ENCODE peak calls at places on chromosomes 3 and 15, in ten cellular contexts. K is uterus; G is tibial nerve; O is SK-N-SH; E is A549; R is adrenal gland; B is H9; L is stomach; Y is CD8-positive, alpha-beta T cell; C is cardiac muscle cell. N is an unnamed sample. For H3K4me1, the result is how much of the 10 kb centered on the place peaks cover.

GRCh38 chr3:139312959-139313358 is 30.9 kb upstream of the MRPS22 start:
- DNase-seq in K (no peak), G (no peak), O (no peak), E (peak), R (no peak), B (no peak), L (no peak), Y (no peak), C (no peak), N (no peak)

GRCh38 chr3:155963557-155963956 is 93.1 kb downstream of the GMPS start:
- DNase-seq in K (no peak), G (no peak), O (no peak), E (no peak), R (no peak), B (no peak), L (no peak), Y (no peak), C (no peak), N (no peak)

GRCh38 chr15:90227336-90227735 is 6.4 kb downstream of the CIB1 start:
- DNase-seq in K (no peak), G (no peak), O (no peak), E (no peak), R (no peak), B (no peak), L (no peak), Y (no peak), C (no peak), N (no peak)

GRCh38 chr3:137020315-137020714 is 62.5 kb downstream of the IL20RB start:
- DNase-seq in K (no peak), G (no peak), O (no peak), E (no peak), R (no peak), B (no peak), L (no peak), Y (no peak), C (no peak), N (no peak)

GRCh38 chr3:108031893-108032292 is 58.9 kb downstream of the CD47 start:
- DNase-seq in K (no peak), G (no peak), O (no peak), E (peak), R (no peak), B (no peak), L (no peak), Y (no peak), C (no peak), N (no peak)

GRCh38 chr3:31919528-31919927 is 61.5 kb downstream of the OSBPL10 start:
- DNase-seq in K (no peak), G (no peak), O (no peak), E (no peak), R (no peak), B (no peak), L (no peak), Y (no peak), C (no peak), N (no peak)

GRCh38 chr15:68730491-68731317 is 90.0 kb downstream of the ANP32A start:
- DNase-seq in K (peak), G (no peak), O (peak), E (peak), R (peak), B (peak), L (peak), Y (peak), C (peak), N (peak)

GRCh38 chr15:99925661-99926461 is 192.6 kb upstream of the LYSMD4 start:
- DNase-seq in K (peak), G (peak), O (peak), E (peak), R (peak), B (peak), L (peak), Y (peak), C (peak), N (no peak)

GRCh38 chr3:54046677-54047214 is 75.6 kb upstream of the CACNA2D3 start:
- DNase-seq in K (no peak), G (no peak), O (peak), E (peak), R (peak), B (no peak), L (peak), Y (no peak), C (no peak), N (peak)

GRCh38 chr15:96346409-96346808 is 15.9 kb downstream of the NR2F2 start:
- DNase-seq in K (no peak), G (no peak), O (no peak), E (no peak), R (no peak), B (no peak), L (no peak), Y (no peak), C (no peak), N (no peak)

GRCh38 chr3:61663728-61664492 is 102.5 kb downstream of the PTPRG start:
- DNase-seq in K (no peak), G (no peak), O (peak), E (peak), R (no peak), B (peak), L (no peak), Y (no peak), C (no peak), N (no peak)

GRCh38 chr3:141393151-141394076 is 25.1 kb downstream of the ZBTB38 start:
- DNase-seq in K (no peak), G (no peak), O (peak), E (peak), R (peak), B (peak), L (no peak), Y (no peak), C (no peak), N (peak)

GRCh38 chr3:148896062-148896461 is 31.0 kb downstream of the CPA3 start:
- DNase-seq in K (no peak), G (no peak), O (no peak), E (no peak), R (no peak), B (no peak), L (no peak), Y (no peak), C (no peak), N (no peak)

GRCh38 chr15:101210058-101210457 is 41.8 kb downstream of the CHSY1 start:
- DNase-seq in K (no peak), G (no peak), O (no peak), E (no peak), R (no peak), B (no peak), L (no peak), Y (no peak), C (no peak), N (no peak)

GRCh38 chr3:21795152-21795837 is 44.3 kb upstream of the ZNF385D start:
- DNase-seq in K (no peak), G (no peak), O (peak), E (no peak), R (no peak), B (no peak), L (no peak), Y (no peak), C (peak), N (no peak)

GRCh38 chr3:174541708-174542107 is 317.4 kb upstream of the NAALADL2 start:
- DNase-seq in K (no peak), G (no peak), O (no peak), E (no peak), R (no peak), B (no peak), L (no peak), Y (no peak), C (no peak), N (no peak)

GRCh38 chr3:40200754-40201316 is 108.7 kb upstream of the EIF1B start:
- DNase-seq in K (no peak), G (no peak), O (no peak), E (no peak), R (no peak), B (no peak), L (no peak), Y (no peak), C (no peak), N (no peak)

GRCh38 chr15:78930577-78931388 is 14.1 kb downstream of the CTSH start:
- DNase-seq in K (no peak), G (no peak), O (peak), E (peak), R (peak), B (no peak), L (no peak), Y (no peak), C (no peak), N (peak)

GRCh38 chr3:71684752-71685151 is 40.5 kb downstream of the EIF4E3 start:
- DNase-seq in K (peak), G (no peak), O (no peak), E (no peak), R (peak), B (no peak), L (no peak), Y (no peak), C (no peak), N (no peak)

GRCh38 chr3:43968465-43968864 is 273.2 kb upstream of the TOPAZ1 start:
- DNase-seq in K (no peak), G (no peak), O (no peak), E (no peak), R (no peak), B (peak), L (no peak), Y (no peak), C (no peak), N (no peak)

GRCh38 chr15:80614711-80615360 is 80.3 kb upstream of the ABHD17C start:
- DNase-seq in K (no peak), G (no peak), O (no peak), E (no peak), R (no peak), B (no peak), L (no peak), Y (no peak), C (no peak), N (no peak)

GRCh38 chr15:53658827-53659226 is 100.6 kb downstream of the WDR72 start:
- DNase-seq in K (no peak), G (no peak), O (no peak), E (no peak), R (no peak), B (no peak), L (no peak), Y (no peak), C (peak), N (no peak)

GRCh38 chr3:58404396-58404795 is 29.2 kb downstream of the PDHB start:
- DNase-seq in K (no peak), G (no peak), O (no peak), E (no peak), R (no peak), B (no peak), L (no peak), Y (no peak), C (no peak), N (peak)

GRCh38 chr3:48765376-48765775 is 48.4 kb upstream of the IP6K2 start:
- DNase-seq in K (no peak), G (no peak), O (peak), E (peak), R (no peak), B (no peak), L (peak), Y (no peak), C (no peak), N (no peak)

GRCh38 chr3:142276780-142277179 is 51.4 kb upstream of the GK5 start:
- DNase-seq in K (no peak), G (no peak), O (no peak), E (no peak), R (peak), B (no peak), L (no peak), Y (no peak), C (no peak), N (no peak)

GRCh38 chr15:91593081-91593480 is 260.4 kb upstream of the SLCO3A1 start:
- DNase-seq in K (no peak), G (no peak), O (no peak), E (no peak), R (no peak), B (no peak), L (no peak), Y (no peak), C (no peak), N (no peak)

GRCh38 chr3:51964521-51964920 is 2.7 kb downstream of the PCBP4 start:
- DNase-seq in K (no peak), G (no peak), O (no peak), E (no peak), R (no peak), B (no peak), L (no peak), Y (no peak), C (no peak), N (no peak)

GRCh38 chr3:56314842-56315241 is 153.4 kb downstream of the ERC2 start:
- DNase-seq in K (no peak), G (no peak), O (no peak), E (no peak), R (no peak), B (peak), L (no peak), Y (no peak), C (peak), N (no peak)

GRCh38 chr3:109165905-109166304 is 29.4 kb downstream of the C3orf85 start:
- DNase-seq in K (no peak), G (no peak), O (no peak), E (no peak), R (no peak), B (no peak), L (no peak), Y (no peak), C (no peak), N (no peak)

GRCh38 chr3:57179580-57180410 is 14.6 kb upstream of the IL17RD start:
- DNase-seq in K (no peak), G (no peak), O (peak), E (peak), R (no peak), B (no peak), L (no peak), Y (no peak), C (no peak), N (no peak)

GRCh38 chr3:160434071-160434470 is 15.5 kb downstream of the TRIM59 start:
- DNase-seq in K (no peak), G (no peak), O (no peak), E (no peak), R (no peak), B (no peak), L (no peak), Y (no peak), C (peak), N (no peak)

GRCh38 chr3:177995006-177995732 is 541.1 kb upstream of the KCNMB2 start:
- DNase-seq in K (no peak), G (no peak), O (no peak), E (no peak), R (no peak), B (no peak), L (no peak), Y (no peak), C (no peak), N (no peak)

GRCh38 chr15:78213425-78213750 is 21.0 kb downstream of the ACSBG1 start:
- DNase-seq in K (no peak), G (no peak), O (no peak), E (no peak), R (no peak), B (no peak), L (no peak), Y (no peak), C (no peak), N (no peak)

GRCh38 chr3:132786890-132787289 is 64.7 kb upstream of the NPHP3 start:
- DNase-seq in K (no peak), G (no peak), O (no peak), E (no peak), R (no peak), B (no peak), L (no peak), Y (no peak), C (no peak), N (no peak)

GRCh38 chr15:70487380-70487725 is 276.0 kb downstream of the UACA start:
- DNase-seq in K (no peak), G (no peak), O (no peak), E (no peak), R (no peak), B (no peak), L (no peak), Y (no peak), C (no peak), N (no peak)
- H3K4me1 ChIP-seq in K (under half), G (under half), O (under half), E (under half), R (under half), B (under half), L (under half), Y (under half), C (under half), N (under half)

DNA sequence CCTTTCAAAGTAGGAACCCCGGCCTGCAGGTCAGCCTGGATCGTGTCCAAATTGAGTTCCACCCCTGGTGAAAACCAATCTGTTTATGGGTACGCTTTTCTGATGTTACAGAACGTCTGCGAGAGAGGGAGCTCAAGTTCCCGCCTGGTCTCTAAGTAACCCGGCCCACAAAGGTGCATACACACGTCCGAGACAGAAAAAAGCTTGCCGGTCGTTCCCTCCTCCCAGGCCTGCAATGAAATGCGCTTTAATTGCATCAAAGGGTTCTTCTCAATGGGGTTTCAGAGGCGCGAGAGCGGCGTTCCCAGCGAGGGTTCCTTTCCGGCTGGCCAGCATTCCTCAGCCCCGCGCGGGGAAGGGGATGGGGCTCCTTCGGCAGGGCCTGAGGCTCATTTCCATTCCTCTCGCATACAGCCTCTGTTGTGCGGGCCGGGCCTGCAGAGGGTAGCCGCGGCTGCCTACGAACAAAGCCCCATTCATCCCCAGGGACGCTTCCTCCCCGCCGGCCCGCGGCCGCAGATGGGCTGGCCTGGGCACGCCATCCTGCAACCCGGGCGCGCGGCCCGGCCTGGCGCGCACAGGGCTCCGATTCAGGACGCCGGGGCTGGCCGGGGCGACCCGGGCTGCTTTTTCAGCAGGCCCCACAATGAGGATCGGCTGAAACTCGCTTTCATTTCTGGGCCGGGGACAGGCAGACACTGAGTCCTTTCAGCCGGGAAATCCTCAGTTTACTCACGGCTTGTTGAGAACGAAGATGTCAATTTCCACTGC is 138.3 kb downstream of the TMCO5A start:
- DNase-seq in K (peak), G (peak), O (peak), E (peak), R (peak), B (peak), L (peak), Y (no peak), C (peak), N (peak)
- TF ChIP-seq CTCF in K (peak), G (no peak), O (peak), E (peak), R (no peak), B (peak), L (no peak), Y (no peak), C (peak), N (peak)

DNA sequence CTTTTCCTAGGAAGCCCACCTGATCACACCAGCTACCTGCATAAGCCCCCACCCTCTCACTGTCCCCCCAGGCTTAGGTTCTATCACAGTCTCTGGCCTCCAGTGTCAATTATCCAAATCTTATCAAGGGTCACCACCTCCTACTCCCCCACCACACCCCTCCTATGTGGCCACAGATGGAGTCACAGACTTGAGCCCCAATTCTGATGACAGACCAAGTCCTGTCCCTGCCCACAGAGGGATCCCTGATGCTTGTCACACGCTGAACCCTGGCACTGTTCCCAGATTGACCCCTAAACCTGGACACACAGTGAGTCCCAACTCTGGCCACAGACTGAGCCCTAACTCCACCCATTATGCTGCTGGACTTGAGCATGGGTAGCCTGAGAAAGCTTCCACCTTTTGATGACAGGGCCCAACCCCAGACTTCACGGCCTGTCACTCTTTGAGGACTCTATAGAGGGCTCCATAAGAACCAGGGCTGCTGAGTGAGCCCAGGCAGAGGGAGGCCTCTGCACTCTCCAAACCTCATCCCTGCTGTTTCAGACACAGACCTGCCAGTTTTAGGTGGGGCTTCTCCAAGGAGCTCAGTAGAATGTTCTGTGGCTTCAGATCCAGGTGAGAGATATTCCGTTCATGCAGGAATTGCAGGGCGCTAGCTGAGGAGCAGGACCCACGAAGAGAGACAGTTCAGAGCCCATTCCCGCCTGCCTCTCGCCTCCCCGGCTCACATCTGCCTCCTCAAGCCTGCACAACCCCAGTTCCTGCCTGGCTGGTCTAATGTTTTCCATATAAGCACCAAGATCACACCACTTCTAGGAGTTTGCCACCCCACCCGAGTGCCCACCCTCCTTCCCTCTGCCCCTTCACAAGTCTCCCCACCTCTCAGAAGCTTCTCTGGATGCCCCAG is 1.9 kb downstream of the ULK3 start:
- DNase-seq in K (no peak), G (no peak), O (no peak), E (no peak), R (no peak), B (no peak), L (no peak), Y (no peak), C (no peak), N (no peak)
- H3K4me1 ChIP-seq in K (under half), G (under half), O (under half), E (under half), R (under half), B (under half), L (under half), Y (under half), C (under half), N (under half)

GRCh38 chr15:66772967-66773873 is 71.2 kb downstream of the SMAD6 start:
- DNase-seq in K (peak), G (no peak), O (peak), E (no peak), R (peak), B (no peak), L (peak), Y (no peak), C (peak), N (peak)

GRCh38 chr15:66774001-66774814 is 72.2 kb downstream of the SMAD6 start:
- DNase-seq in K (peak), G (peak), O (peak), E (peak), R (peak), B (peak), L (peak), Y (peak), C (peak), N (peak)

GRCh38 chr15:66777596-66778313 is 75.7 kb downstream of the SMAD6 start:
- DNase-seq in K (no peak), G (no peak), O (no peak), E (no peak), R (no peak), B (no peak), L (no peak), Y (no peak), C (no peak), N (no peak)

GRCh38 chr15:66777054-66777453 is 75.0 kb downstream of the SMAD6 start:
- DNase-seq in K (no peak), G (no peak), O (no peak), E (no peak), R (no peak), B (no peak), L (no peak), Y (no peak), C (no peak), N (no peak)

DNA sequence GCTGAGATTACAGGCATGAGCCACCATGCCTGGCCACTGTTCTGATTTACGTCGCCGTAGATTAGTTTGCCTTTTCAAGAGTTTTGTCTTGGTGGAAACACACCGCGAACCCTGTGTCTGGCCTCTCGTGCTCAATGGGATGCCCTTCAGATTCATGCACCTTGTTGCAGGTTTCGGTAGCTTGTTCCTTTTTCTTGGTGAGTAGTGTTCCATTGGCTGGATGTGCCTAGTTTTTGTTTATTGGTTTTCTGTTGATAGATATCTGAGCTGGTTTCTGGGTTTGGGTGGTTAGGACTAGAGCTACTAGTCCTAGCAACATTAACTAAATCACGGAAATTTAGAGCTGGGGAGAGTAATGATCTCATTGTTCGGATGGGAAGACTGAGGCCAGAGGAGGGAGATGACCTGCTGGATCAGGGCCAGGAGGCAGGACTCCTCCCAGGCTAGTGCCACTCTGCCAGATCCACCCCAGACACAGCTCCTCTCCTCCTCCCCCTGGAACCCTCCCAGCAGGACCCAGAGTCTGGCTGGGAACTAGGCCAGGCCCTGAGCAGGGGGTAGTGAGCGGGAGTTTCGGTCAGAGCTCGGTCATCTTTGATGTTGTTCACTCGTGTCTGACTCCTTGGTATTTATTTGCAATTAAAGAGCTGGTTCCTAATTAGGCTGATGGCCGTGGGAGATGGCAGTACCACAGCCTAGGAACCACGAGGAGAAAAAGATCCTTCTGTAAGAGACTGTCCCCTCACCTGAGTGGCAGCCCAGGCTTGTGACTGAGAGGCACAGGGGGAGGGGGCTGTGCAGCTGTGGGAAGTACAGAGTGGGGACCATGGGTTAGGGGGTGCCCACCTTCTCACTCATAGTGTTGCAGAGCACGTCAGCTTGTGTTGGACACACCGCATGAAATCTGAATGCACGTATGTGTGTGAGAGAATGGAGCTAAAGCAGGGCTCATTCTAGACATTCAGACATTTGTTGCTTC is 73.4 kb downstream of the SMAD6 start:
- DNase-seq in K (peak), G (no peak), O (peak), E (no peak), R (no peak), B (no peak), L (no peak), Y (no peak), C (no peak), N (peak)
- TF ChIP-seq CTCF in K (no peak), G (no peak), O (no peak), E (no peak), R (no peak), B (no peak), L (no peak), Y (no peak), C (no peak), N (no peak)

N was measured in BE2C.